ENCODE peak calls at places on chromosome 12, in nine cellular contexts. S is fibroblast of lung, V is breast epithelium, F is A673, G is cardiac muscle cell, K is right lobe of liver, J is fibroblast of the aortic adventitia, T is fibroblast of pulmonary artery, Z is lower lobe of right lung. B is an unnamed sample.

GRCh38 chr12:64890873-64891468 is 66.5 kb downstream of the TBC1D30 start:
- DNase-seq in S (peak; percentile 40), V (no peak), F (peak; percentile 73), G (peak; percentile 77), K (no peak), J (peak; percentile 81), T (peak; percentile 82), Z (no peak), B (peak; percentile 69)

GRCh38 chr12:74985293-74985985 is 224.2 kb downstream of the KCNC2 start:
- DNase-seq in S (no peak), V (no peak), F (no peak), G (no peak), K (peak; percentile 88), J (no peak), T (no peak), Z (peak; percentile 26), B (no peak)

GRCh38 chr12:126944684-126945083 is 1322.3 kb upstream of the TMEM132C start:
- DNase-seq in S (no peak), V (no peak), F (no peak), G (no peak), K (no peak), J (no peak), T (no peak), Z (no peak), B (no peak)

GRCh38 chr12:131113562-131113961 is 159.9 kb downstream of the ADGRD1 start:
- DNase-seq in S (no peak), V (no peak), F (no peak), G (no peak), K (peak; percentile 34), J (no peak), T (no peak), Z (peak; percentile 37), B (no peak)

GRCh38 chr12:29374012-29374411 is 7.0 kb downstream of the ERGIC2 start:
- DNase-seq in S (no peak), V (no peak), F (no peak), G (no peak), K (no peak), J (no peak), T (no peak), Z (no peak), B (no peak)

GRCh38 chr12:71748081-71748850 is 6.4 kb upstream of the RAB21 start:
- DNase-seq in S (no peak), V (no peak), F (peak; percentile 48), G (peak; percentile 23), K (no peak), J (no peak), T (no peak), Z (no peak), B (no peak)

GRCh38 chr12:17949558-17950141 is 140.3 kb downstream of the RERGL start:
- DNase-seq in S (no peak), V (no peak), F (peak; percentile 39), G (no peak), K (no peak), J (no peak), T (no peak), Z (no peak), B (no peak)

GRCh38 chr12:104890463-104891096 is 67.5 kb downstream of the SLC41A2 start:
- DNase-seq in S (no peak), V (no peak), F (no peak), G (no peak), K (no peak), J (no peak), T (no peak), Z (no peak), B (peak; percentile 27)

GRCh38 chr12:100675432-100675831 is 101.9 kb downstream of the GAS2L3 start:
- DNase-seq in S (peak; percentile 45), V (no peak), F (peak; percentile 82), G (peak; percentile 81), K (no peak), J (no peak), T (peak; percentile 88), Z (no peak), B (peak; percentile 71)

GRCh38 chr12:62519043-62519442 is 52.4 kb downstream of the MON2 start:
- DNase-seq in S (no peak), V (no peak), F (no peak), G (no peak), K (no peak), J (no peak), T (no peak), Z (no peak), B (no peak)

GRCh38 chr12:5318874-5319273 is 113.0 kb upstream of the NTF3 start:
- DNase-seq in S (peak; percentile 75), V (no peak), F (no peak), G (peak; percentile 0), K (no peak), J (peak; percentile 54), T (peak; percentile 1), Z (no peak), B (peak; percentile 93)

GRCh38 chr12:68591716-68592437 is 18.8 kb upstream of the RAP1B start:
- DNase-seq in S (no peak), V (no peak), F (no peak), G (no peak), K (no peak), J (no peak), T (no peak), Z (no peak), B (no peak)

GRCh38 chr12:132367401-132367851 is 38.0 kb upstream of the GALNT9 start:
- DNase-seq in S (no peak), V (peak; percentile 42), F (no peak), G (no peak), K (no peak), J (peak; percentile 25), T (peak; percentile 15), Z (peak; percentile 50), B (no peak)

DNA sequence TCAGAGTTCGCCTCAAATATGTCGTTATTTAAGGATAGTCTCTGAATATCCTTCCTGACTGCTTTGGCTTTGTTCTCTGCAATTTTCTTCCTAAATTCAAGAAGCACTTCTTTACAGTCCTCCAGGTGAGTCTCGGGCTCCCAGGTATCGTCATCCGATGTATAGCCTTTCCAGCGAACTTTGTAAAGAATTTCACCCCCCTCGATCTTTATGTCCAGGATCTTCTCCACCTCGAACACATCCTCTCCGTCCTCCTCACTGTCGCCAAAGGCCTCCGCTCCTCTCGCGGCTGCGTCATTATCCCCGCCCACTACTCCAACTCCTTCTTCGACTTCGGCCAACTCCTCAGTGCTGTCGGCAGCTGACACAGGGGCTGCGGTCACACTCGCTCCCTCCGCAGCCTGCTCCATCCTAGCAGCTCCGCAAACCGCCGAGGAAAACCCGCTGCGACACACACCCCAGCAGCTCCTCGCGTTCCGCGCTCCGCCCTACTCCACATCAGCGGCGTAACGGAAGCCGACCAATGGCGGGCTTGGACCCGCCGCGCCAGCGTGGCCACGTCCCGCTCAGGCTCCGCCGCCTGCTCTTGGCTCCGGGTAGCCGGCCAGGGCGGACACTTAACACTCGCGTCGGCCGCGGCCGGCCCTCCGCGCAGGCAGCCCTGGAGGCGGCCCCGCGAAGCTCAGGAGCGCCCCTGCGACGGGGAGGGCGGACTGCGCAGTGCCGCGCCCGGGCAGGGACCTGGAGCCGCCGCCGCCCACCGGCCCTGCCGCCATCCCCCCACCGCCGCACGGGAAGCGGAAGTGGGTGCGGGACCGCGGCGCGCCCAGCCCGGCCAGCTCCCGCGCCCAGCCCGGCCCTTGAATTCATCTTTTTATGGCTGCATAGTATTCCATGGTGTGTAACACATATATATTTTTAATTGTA is 4.1 kb downstream of the CD163L1 start:
- DNase-seq in S (peak; percentile 68), V (no peak), F (peak; percentile 87), G (peak; percentile 76), K (peak; percentile 61), J (peak; percentile 46), T (peak; percentile 60), Z (peak; percentile 61), B (peak; percentile 65)
- TF ChIP-seq CTCF in S (no peak), V (no peak), F (no peak), G (no peak), K (no peak), J (no peak), T (no peak), Z (no peak), B (no peak)

GRCh38 chr12:2690348-2691000 is 104.3 kb upstream of the FKBP4 start:
- DNase-seq in S (no peak), V (peak; percentile 37), F (no peak), G (no peak), K (no peak), J (no peak), T (no peak), Z (no peak), B (no peak)

GRCh38 chr12:2689879-2690278 is 104.9 kb upstream of the FKBP4 start:
- DNase-seq in S (no peak), V (peak; percentile 37), F (no peak), G (no peak), K (no peak), J (no peak), T (no peak), Z (no peak), B (no peak)

GRCh38 chr12:2692156-2692555 is 102.6 kb upstream of the FKBP4 start:
- DNase-seq in S (no peak), V (no peak), F (no peak), G (no peak), K (no peak), J (no peak), T (no peak), Z (no peak), B (no peak)

GRCh38 chr12:2691001-2691339 is 103.8 kb upstream of the FKBP4 start:
- DNase-seq in S (peak; percentile 32), V (no peak), F (no peak), G (peak; percentile 51), K (no peak), J (no peak), T (peak; percentile 18), Z (peak; percentile 49), B (no peak)

GRCh38 chr12:2691340-2692111 is 103.2 kb upstream of the FKBP4 start:
- DNase-seq in S (peak; percentile 6), V (peak; percentile 43), F (no peak), G (peak; percentile 16), K (no peak), J (no peak), T (peak; percentile 3), Z (no peak), B (peak; percentile 1)
- H3K4me3 ChIP-seq in S (no peak overlapping the region), V (peak overlapping the region; percentile 45), F (no peak overlapping the region), G (peak overlapping the region; percentile 15), K (peak overlapping the region; percentile 42), J (no peak overlapping the region), T (peak overlapping the region; percentile 29), Z (peak overlapping the region; percentile 49), B (peak overlapping the region; percentile 32)

DNA sequence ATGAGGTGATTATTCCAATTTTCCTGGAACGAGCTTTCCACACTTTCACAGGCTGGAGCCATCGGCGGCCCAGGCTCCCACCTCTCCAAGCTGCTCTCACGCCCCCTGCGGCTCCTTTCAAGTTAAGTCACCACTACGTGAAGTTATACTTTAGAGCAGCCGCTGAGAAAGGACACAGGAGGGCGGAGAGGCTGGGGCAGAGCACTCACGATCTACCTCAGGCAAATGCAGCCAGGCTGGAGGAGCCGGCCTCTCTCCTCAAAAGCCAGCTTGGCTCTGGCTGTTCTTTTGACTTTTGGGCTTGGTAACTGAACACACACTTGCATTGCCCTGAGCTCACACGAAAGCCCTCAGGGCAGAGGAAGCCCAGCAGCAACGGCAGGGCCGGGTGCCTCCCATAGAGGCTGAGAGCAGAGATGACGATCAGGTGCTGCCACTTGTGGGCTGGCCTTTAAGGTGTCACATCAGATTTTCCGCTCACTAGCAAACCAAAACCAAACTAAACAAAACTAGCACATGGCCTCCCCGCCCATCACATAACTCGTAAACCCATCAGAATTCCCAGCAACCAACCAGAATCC is 75.2 kb downstream of the PITPNM2 start:
- DNase-seq in S (peak; percentile 58), V (no peak), F (peak; percentile 30), G (no peak), K (no peak), J (no peak), T (no peak), Z (peak; percentile 59), B (peak; percentile 29)
- TF ChIP-seq CTCF in S (no peak), V (no peak), F (no peak), G (no peak), K (no peak), J (no peak), T (no peak), Z (no peak), B (no peak)

GRCh38 chr12:91177380-91177779 is 5.2 kb downstream of the DCN start:
- DNase-seq in S (peak; percentile 57), V (no peak), F (no peak), G (no peak), K (no peak), J (peak; percentile 64), T (no peak), Z (no peak), B (no peak)
- H3K4me3 ChIP-seq in S (peak overlapping the region; percentile 94), V (peak overlapping the region; percentile 49), F (no peak overlapping the region), G (no peak overlapping the region), K (no peak overlapping the region), J (peak overlapping the region; percentile 58), T (peak overlapping the region; percentile 72), Z (peak overlapping the region; percentile 43), B (no peak overlapping the region)

B was measured in epithelial cell of esophagus.